ENCODE peak calls at places on chromosomes 1 and 21, in five cellular contexts. One of them, this sample, is unnamed.

GRCh38 chr1:96256391-96256790 is 465.2 kb upstream of the PTBP2 start:
- DNase-seq in foreskin fibroblast: no peak
- DNase-seq in hepatocyte: no peak
- DNase-seq in H1: no peak
- DNase-seq in lower leg skin: no peak
- DNase-seq in this sample: no peak

GRCh38 chr1:25037174-25038074 is 107.3 kb upstream of the RUNX3 start:
- DNase-seq in foreskin fibroblast: no peak
- DNase-seq in hepatocyte: peak
- DNase-seq in H1: peak
- DNase-seq in lower leg skin: no peak
- DNase-seq in this sample: peak

GRCh38 chr1:84869750-84870149 is 23.3 kb downstream of the LPAR3 start:
- DNase-seq in foreskin fibroblast: peak
- DNase-seq in hepatocyte: no peak
- DNase-seq in H1: no peak
- DNase-seq in lower leg skin: no peak
- DNase-seq in this sample: no peak

GRCh38 chr1:24805534-24806301 is 60.5 kb downstream of the CLIC4 start:
- DNase-seq in foreskin fibroblast: peak
- DNase-seq in hepatocyte: no peak
- DNase-seq in H1: no peak
- DNase-seq in lower leg skin: no peak
- DNase-seq in this sample: peak

GRCh38 chr1:67534627-67535065 is 104.4 kb upstream of the SERBP1 start:
- DNase-seq in foreskin fibroblast: peak
- DNase-seq in hepatocyte: peak
- DNase-seq in H1: no peak
- DNase-seq in lower leg skin: no peak
- DNase-seq in this sample: peak

GRCh38 chr1:179264506-179264905 is 29.1 kb upstream of the SOAT1 start:
- DNase-seq in foreskin fibroblast: no peak
- DNase-seq in hepatocyte: no peak
- DNase-seq in H1: no peak
- DNase-seq in lower leg skin: no peak
- DNase-seq in this sample: no peak

GRCh38 chr21:42016364-42016985 is 6.3 kb upstream of the ZBTB21 start:
- DNase-seq in foreskin fibroblast: no peak
- DNase-seq in hepatocyte: no peak
- DNase-seq in H1: no peak
- DNase-seq in lower leg skin: no peak
- DNase-seq in this sample: no peak

GRCh38 chr1:23217421-23218115 is at the start of gene HTR1D:
- DNase-seq in foreskin fibroblast: no peak
- DNase-seq in hepatocyte: peak
- DNase-seq in H1: peak
- DNase-seq in lower leg skin: no peak
- DNase-seq in this sample: no peak

GRCh38 chr1:27135920-27136551 is 18.9 kb downstream of the SLC9A1 start:
- DNase-seq in foreskin fibroblast: no peak
- DNase-seq in hepatocyte: no peak
- DNase-seq in H1: peak
- DNase-seq in lower leg skin: no peak
- DNase-seq in this sample: no peak

GRCh38 chr1:110243581-110243980 is 33.5 kb downstream of the KCNC4 start:
- DNase-seq in foreskin fibroblast: no peak
- DNase-seq in hepatocyte: no peak
- DNase-seq in H1: no peak
- DNase-seq in lower leg skin: no peak
- DNase-seq in this sample: peak

GRCh38 chr1:193260925-193261324 is 74.5 kb upstream of the B3GALT2 start:
- DNase-seq in foreskin fibroblast: no peak
- DNase-seq in hepatocyte: no peak
- DNase-seq in H1: no peak
- DNase-seq in lower leg skin: no peak
- DNase-seq in this sample: no peak

GRCh38 chr1:219810451-219810850 is 117.9 kb downstream of the SLC30A10 start:
- DNase-seq in foreskin fibroblast: no peak
- DNase-seq in hepatocyte: no peak
- DNase-seq in H1: no peak
- DNase-seq in lower leg skin: no peak
- DNase-seq in this sample: no peak

GRCh38 chr1:93847811-93848288 is 31.2 kb downstream of the DNTTIP2 start:
- DNase-seq in foreskin fibroblast: peak
- DNase-seq in hepatocyte: peak
- DNase-seq in H1: peak
- DNase-seq in lower leg skin: peak
- DNase-seq in this sample: peak

GRCh38 chr21:35351434-35351833 is 302.3 kb upstream of the RUNX1 start:
- DNase-seq in foreskin fibroblast: no peak
- DNase-seq in hepatocyte: no peak
- DNase-seq in H1: no peak
- DNase-seq in lower leg skin: no peak
- DNase-seq in this sample: no peak
- TF ChIP-seq CTCF in foreskin fibroblast: no peak
- TF ChIP-seq CTCF in hepatocyte: no peak
- TF ChIP-seq CTCF in H1: no peak
- TF ChIP-seq CTCF in lower leg skin: no peak
- TF ChIP-seq CTCF in this sample: no peak

GRCh38 chr1:147504801-147505303 is 36.4 kb upstream of the BCL9 start:
- DNase-seq in foreskin fibroblast: no peak
- DNase-seq in hepatocyte: peak
- DNase-seq in H1: peak
- DNase-seq in lower leg skin: no peak
- DNase-seq in this sample: no peak
- H3K4me3 ChIP-seq in foreskin fibroblast: peak
- H3K4me3 ChIP-seq in hepatocyte: no peak
- H3K4me3 ChIP-seq in H1: peak
- H3K4me3 ChIP-seq in lower leg skin: no peak
- H3K4me3 ChIP-seq in this sample: no peak

DNA sequence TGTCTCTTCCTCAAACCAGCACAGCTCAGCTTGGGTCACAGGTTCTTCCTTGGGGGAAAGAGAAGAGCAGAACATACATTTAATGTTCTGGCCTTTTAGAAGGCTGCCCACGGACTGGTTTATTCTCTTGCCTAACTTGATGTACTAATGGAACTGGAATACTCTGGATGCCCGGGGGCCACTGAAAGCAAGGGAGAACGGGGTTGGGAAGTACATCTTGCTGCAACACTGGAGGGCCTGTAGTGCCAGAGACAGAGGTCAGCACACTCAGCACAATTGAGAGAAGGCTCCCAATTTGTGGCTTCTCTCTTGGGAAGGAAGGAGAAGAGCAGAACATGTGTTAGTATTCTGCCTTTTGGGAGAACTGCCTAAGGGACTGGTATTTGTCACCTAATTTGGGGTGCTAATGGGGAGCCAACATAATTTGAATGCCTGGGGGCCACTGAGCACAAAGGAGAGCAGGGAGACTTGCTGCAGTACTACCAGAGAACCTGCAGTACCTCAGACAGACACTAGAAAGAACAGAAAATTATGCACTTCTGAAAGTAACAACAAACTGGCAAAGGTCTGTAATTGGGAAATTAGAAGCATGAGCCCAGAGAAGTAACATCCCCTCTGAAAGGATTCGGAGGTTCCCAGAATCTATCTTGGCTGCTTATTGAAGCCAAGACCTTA is 14.1 kb downstream of the ZNF691 start:
- DNase-seq in foreskin fibroblast: no peak
- DNase-seq in hepatocyte: no peak
- DNase-seq in H1: no peak
- DNase-seq in lower leg skin: no peak
- DNase-seq in this sample: no peak
- TF ChIP-seq CTCF in foreskin fibroblast: no peak
- TF ChIP-seq CTCF in hepatocyte: no peak
- TF ChIP-seq CTCF in H1: no peak
- TF ChIP-seq CTCF in lower leg skin: no peak
- TF ChIP-seq CTCF in this sample: peak

GRCh38 chr1:225757927-225758460 is 19.6 kb upstream of the SRP9 start:
- DNase-seq in foreskin fibroblast: no peak
- DNase-seq in hepatocyte: no peak
- DNase-seq in H1: no peak
- DNase-seq in lower leg skin: peak
- DNase-seq in this sample: no peak

GRCh38 chr1:225763815-225764548 is 13.6 kb upstream of the SRP9 start:
- DNase-seq in foreskin fibroblast: peak
- DNase-seq in hepatocyte: no peak
- DNase-seq in H1: no peak
- DNase-seq in lower leg skin: peak
- DNase-seq in this sample: no peak

GRCh38 chr1:225762444-225762843 is 15.2 kb upstream of the SRP9 start:
- DNase-seq in foreskin fibroblast: no peak
- DNase-seq in hepatocyte: peak
- DNase-seq in H1: no peak
- DNase-seq in lower leg skin: peak
- DNase-seq in this sample: peak

GRCh38 chr1:225760531-225760930 is 17.1 kb upstream of the SRP9 start:
- DNase-seq in foreskin fibroblast: no peak
- DNase-seq in hepatocyte: no peak
- DNase-seq in H1: no peak
- DNase-seq in lower leg skin: peak
- DNase-seq in this sample: no peak

GRCh38 chr1:225762002-225762441 is 15.6 kb upstream of the SRP9 start:
- DNase-seq in foreskin fibroblast: no peak
- DNase-seq in hepatocyte: peak
- DNase-seq in H1: no peak
- DNase-seq in lower leg skin: peak
- DNase-seq in this sample: peak
- H3K4me3 ChIP-seq in foreskin fibroblast: no peak
- H3K4me3 ChIP-seq in hepatocyte: no peak
- H3K4me3 ChIP-seq in H1: no peak
- H3K4me3 ChIP-seq in lower leg skin: no peak
- H3K4me3 ChIP-seq in this sample: no peak

DNA sequence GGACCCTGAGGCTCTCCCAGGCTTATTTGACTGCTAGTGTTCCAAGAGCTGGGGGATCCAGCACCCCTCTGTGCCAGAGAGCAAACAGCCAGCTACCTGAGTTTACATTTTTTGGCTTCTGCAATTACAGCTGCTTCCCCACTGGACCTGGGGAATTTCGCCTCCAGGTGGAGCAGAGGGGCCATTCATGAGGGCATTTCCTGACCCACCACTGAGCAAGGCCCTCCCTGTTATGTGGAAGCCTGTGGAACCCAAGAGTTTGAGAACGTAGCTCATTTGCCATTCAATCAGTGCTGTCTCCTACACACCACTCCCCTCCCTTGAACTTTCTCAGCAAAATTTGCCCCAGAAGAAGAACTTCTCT is 42.7 kb upstream of the TMEM51 start:
- DNase-seq in foreskin fibroblast: no peak
- DNase-seq in hepatocyte: no peak
- DNase-seq in H1: no peak
- DNase-seq in lower leg skin: no peak
- DNase-seq in this sample: no peak
- TF ChIP-seq CTCF in foreskin fibroblast: no peak
- TF ChIP-seq CTCF in hepatocyte: peak
- TF ChIP-seq CTCF in H1: peak
- TF ChIP-seq CTCF in lower leg skin: no peak
- TF ChIP-seq CTCF in this sample: no peak

GRCh38 chr1:78651247-78651646 is 1.6 kb downstream of the IFI44 start:
- DNase-seq in foreskin fibroblast: peak
- DNase-seq in hepatocyte: no peak
- DNase-seq in H1: no peak
- DNase-seq in lower leg skin: no peak
- DNase-seq in this sample: no peak

GRCh38 chr1:78649628-78650027 is at the start of gene IFI44:
- DNase-seq in foreskin fibroblast: peak
- DNase-seq in hepatocyte: peak
- DNase-seq in H1: no peak
- DNase-seq in lower leg skin: peak
- DNase-seq in this sample: peak

GRCh38 chr1:78647238-78647637 is 2.4 kb upstream of the IFI44 start:
- DNase-seq in foreskin fibroblast: no peak
- DNase-seq in hepatocyte: no peak
- DNase-seq in H1: no peak
- DNase-seq in lower leg skin: no peak
- DNase-seq in this sample: no peak

GRCh38 chr1:78650114-78650513 is 483 bp downstream of the IFI44 start:
- DNase-seq in foreskin fibroblast: no peak
- DNase-seq in hepatocyte: no peak
- DNase-seq in H1: no peak
- DNase-seq in lower leg skin: no peak
- DNase-seq in this sample: no peak

DNA sequence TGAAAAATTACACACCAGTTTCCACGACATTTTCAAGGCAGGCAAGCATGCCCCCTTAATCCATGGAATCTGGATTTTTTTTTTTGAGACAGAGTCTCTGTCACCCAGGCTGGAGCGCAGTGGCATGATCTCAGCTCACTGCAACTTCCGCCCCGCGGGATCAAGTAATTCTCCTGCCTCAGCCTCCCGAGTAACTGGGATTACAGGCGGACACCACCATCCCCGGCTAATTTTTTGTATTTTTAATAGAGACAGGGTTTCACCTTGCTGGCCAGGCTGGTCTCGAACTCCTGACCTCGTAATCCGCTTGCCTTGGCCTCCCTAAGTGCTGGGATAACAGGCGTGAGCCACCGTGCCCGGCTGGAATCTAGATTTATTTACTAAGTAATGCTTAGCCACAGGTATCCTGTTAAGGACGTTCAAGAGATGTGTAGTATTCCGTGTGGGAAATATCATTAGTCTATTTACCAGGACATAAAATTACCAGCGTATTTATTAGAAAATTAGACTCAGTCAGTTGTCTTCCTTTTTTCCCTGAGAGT is 2.5 kb downstream of the IFI44 start:
- DNase-seq in foreskin fibroblast: no peak
- DNase-seq in hepatocyte: no peak
- DNase-seq in H1: no peak
- DNase-seq in lower leg skin: no peak
- DNase-seq in this sample: no peak
- H3K4me3 ChIP-seq in foreskin fibroblast: peak
- H3K4me3 ChIP-seq in hepatocyte: no peak
- H3K4me3 ChIP-seq in H1: no peak
- H3K4me3 ChIP-seq in lower leg skin: no peak
- H3K4me3 ChIP-seq in this sample: no peak

DNA sequence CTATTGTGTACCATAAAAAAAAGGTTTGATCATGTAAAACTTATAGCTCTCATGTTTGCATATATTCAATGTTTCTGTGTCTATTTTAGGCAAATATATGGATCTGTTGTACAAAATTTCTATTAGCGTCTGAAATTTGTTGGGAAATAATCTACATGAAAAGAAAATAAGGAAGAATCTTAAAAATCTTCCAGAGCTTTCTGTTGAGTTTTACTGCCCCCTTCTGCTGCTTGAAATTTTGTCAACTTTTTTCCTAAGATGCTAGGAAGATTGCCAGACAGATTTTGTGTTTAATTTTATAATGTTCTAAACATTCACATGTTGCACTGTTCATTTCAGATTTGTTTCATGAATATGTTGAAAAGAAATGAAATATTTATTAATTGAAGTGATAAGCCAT is 2.5 kb upstream of the PTGS2 start:
- DNase-seq in foreskin fibroblast: peak
- DNase-seq in hepatocyte: peak
- DNase-seq in H1: no peak
- DNase-seq in lower leg skin: no peak
- DNase-seq in this sample: peak
- TF ChIP-seq CTCF in foreskin fibroblast: peak
- TF ChIP-seq CTCF in hepatocyte: peak
- TF ChIP-seq CTCF in H1: no peak
- TF ChIP-seq CTCF in lower leg skin: no peak
- TF ChIP-seq CTCF in this sample: peak

This sample was measured in epithelial cell of esophagus.